ENCODE peak calls at places on chromosomes 16 and 17, in five cellular contexts. Q is upper lobe of right lung, A is body of pancreas, W is left lung, C is gastrocnemius medialis. H is an unnamed sample. For H3K27me3, the result is how much of the 10 kb centered on the place peaks cover.

GRCh38 chr16:56269276-56269675 is 78.0 kb downstream of the GNAO1 start:
- ATAC-seq in Q (no peak), A (no peak), W (no peak), C (no peak), H (no peak)

GRCh38 chr17:43372273-43372911 is 26.4 kb upstream of the ARL4D start:
- ATAC-seq in Q (no peak), A (no peak), W (no peak), C (no peak), H (no peak)

GRCh38 chr17:17140590-17140980 is 65.5 kb downstream of the PLD6 start:
- ATAC-seq in Q (no peak), A (no peak), W (peak), C (no peak), H (no peak)

GRCh38 chr17:47240375-47240764 is 13.3 kb upstream of the ITGB3 start:
- ATAC-seq in Q (no peak), A (no peak), W (no peak), C (no peak), H (no peak)

GRCh38 chr17:28846231-28846630 is 3.6 kb upstream of the FAM222B start:
- ATAC-seq in Q (no peak), A (no peak), W (no peak), C (no peak), H (no peak)

GRCh38 chr16:79535130-79535529 is 65.4 kb downstream of the MAF start:
- ATAC-seq in Q (peak), A (no peak), W (peak), C (no peak), H (no peak)

GRCh38 chr16:8919934-8920465 is 37.8 kb downstream of the LITAFD start:
- ATAC-seq in Q (no peak), A (no peak), W (no peak), C (no peak), H (no peak)

GRCh38 chr17:47276868-47277267 is 23.2 kb downstream of the ITGB3 start:
- ATAC-seq in Q (peak), A (peak), W (peak), C (peak), H (peak)

GRCh38 chr17:83193336-83194188 is 114.2 kb downstream of the METRNL start:
- ATAC-seq in Q (peak), A (no peak), W (peak), C (no peak), H (no peak)

GRCh38 chr16:3952342-3953131 is 72.0 kb upstream of the CREBBP start:
- ATAC-seq in Q (peak), A (peak), W (no peak), C (peak), H (peak)

GRCh38 chr16:84572096-84572495 is 45.8 kb downstream of the COTL1 start:
- ATAC-seq in Q (no peak), A (no peak), W (no peak), C (no peak), H (no peak)

GRCh38 chr17:39676198-39676819 is 8.1 kb downstream of the PNMT start:
- ATAC-seq in Q (peak), A (peak), W (peak), C (peak), H (peak)

GRCh38 chr17:16150251-16150859 is 65.0 kb downstream of the NCOR1 start:
- ATAC-seq in Q (no peak), A (no peak), W (no peak), C (no peak), H (no peak)

GRCh38 chr17:17511971-17512858 is 16.0 kb upstream of the RASD1 start:
- ATAC-seq in Q (no peak), A (no peak), W (peak), C (peak), H (peak)

GRCh38 chr16:86410076-86410475 is 100.3 kb upstream of the FOXF1 start:
- ATAC-seq in Q (no peak), A (no peak), W (no peak), C (no peak), H (no peak)

GRCh38 chr16:73066321-73066926 is 18.5 kb upstream of the ZFHX3 start:
- ATAC-seq in Q (no peak), A (no peak), W (no peak), C (no peak), H (no peak)

GRCh38 chr16:87474566-87474996 is 18.2 kb downstream of the ZCCHC14 start:
- ATAC-seq in Q (no peak), A (no peak), W (no peak), C (no peak), H (no peak)

GRCh38 chr17:17118399-17118798 is 76.1 kb downstream of the MPRIP start:
- ATAC-seq in Q (no peak), A (no peak), W (no peak), C (no peak), H (no peak)

GRCh38 chr17:81128774-81129173 is 36.5 kb upstream of the PVALEF start:
- ATAC-seq in Q (no peak), A (no peak), W (no peak), C (no peak), H (peak)

GRCh38 chr16:1534021-1535020 is 855 bp downstream of the TMEM204 start:
- ATAC-seq in Q (no peak), A (no peak), W (peak), C (no peak), H (no peak)

GRCh38 chr16:8537691-8538342 is 52.5 kb downstream of the TMEM114 start:
- ATAC-seq in Q (no peak), A (peak), W (no peak), C (no peak), H (no peak)

GRCh38 chr17:76446449-76447231 is 6.3 kb downstream of the UBE2O start:
- ATAC-seq in Q (peak), A (peak), W (peak), C (peak), H (peak)

GRCh38 chr17:75738218-75738802 is 17.1 kb downstream of the ITGB4 start:
- ATAC-seq in Q (peak), A (no peak), W (peak), C (no peak), H (peak)

GRCh38 chr17:44354582-44355309 is 8.9 kb downstream of the FAM171A2 start:
- ATAC-seq in Q (peak), A (peak), W (no peak), C (no peak), H (no peak)

GRCh38 chr17:67649891-67650290 is 67.8 kb upstream of the NOL11 start:
- ATAC-seq in Q (no peak), A (no peak), W (no peak), C (no peak), H (no peak)

GRCh38 chr17:79866791-79867190 is 27.6 kb upstream of the CBX4 start:
- ATAC-seq in Q (no peak), A (no peak), W (no peak), C (no peak), H (no peak)

GRCh38 chr17:62793919-62794665 is 14.0 kb downstream of the MARCHF10 start:
- ATAC-seq in Q (no peak), A (no peak), W (no peak), C (no peak), H (no peak)

GRCh38 chr16:31204871-31205666 is 2.5 kb upstream of the PYCARD start:
- ATAC-seq in Q (no peak), A (no peak), W (no peak), C (no peak), H (no peak)

GRCh38 chr17:1830288-1830687 is 483 bp downstream of the RPA1 start:
- ATAC-seq in Q (no peak), A (no peak), W (peak), C (no peak), H (no peak)

GRCh38 chr17:60525347-60525623 is 757 bp downstream of the APPBP2 start:
- ATAC-seq in Q (no peak), A (peak), W (peak), C (peak), H (peak)

GRCh38 chr17:8713878-8714277 is 30.8 kb downstream of the CCDC42 start:
- ATAC-seq in Q (no peak), A (no peak), W (no peak), C (no peak), H (no peak)

GRCh38 chr17:77254961-77255741 is 114.4 kb downstream of the SEC14L1 start:
- ATAC-seq in Q (peak), A (peak), W (peak), C (no peak), H (no peak)

GRCh38 chr17:556431-556995 is 158.1 kb downstream of the VPS53 start:
- ATAC-seq in Q (no peak), A (no peak), W (no peak), C (no peak), H (no peak)
- H3K27ac ChIP-seq in Q (no peak), A (no peak), W (no peak), C (no peak), H (no peak)

DNA sequence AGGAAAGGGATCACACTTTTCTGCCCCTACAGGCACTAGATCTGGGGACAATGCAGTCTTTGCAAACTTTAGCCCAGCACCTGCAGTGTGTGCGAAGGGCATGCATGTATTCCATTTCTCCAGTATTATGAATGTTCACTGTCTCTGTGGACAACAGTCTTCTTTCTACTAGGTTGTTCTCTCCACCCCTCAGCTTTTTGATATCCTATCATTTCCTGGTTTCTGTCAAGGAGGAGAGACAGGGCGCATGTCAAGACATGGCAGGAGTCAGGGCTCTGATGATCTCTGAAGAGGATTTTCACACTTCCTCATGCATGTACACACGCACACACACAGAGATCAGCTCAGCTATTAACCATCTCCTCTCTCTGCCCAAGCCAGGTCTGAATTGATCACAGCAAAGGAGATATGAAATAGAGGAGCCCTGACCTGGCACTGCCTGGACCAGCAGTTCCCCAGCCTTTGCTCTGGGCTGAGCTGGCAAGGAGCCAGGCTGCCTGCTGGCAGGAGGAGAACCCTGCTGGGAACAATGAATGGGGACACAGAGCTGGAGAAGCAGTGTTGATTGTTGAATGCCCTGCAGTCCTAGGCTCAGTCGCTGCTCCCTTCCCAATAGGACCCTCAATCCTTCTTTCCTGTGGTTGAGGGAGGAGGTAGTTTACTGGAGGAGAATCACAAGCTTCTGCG is 2.6 kb downstream of the GPR179 start:
- ATAC-seq in Q (no peak), A (peak), W (peak), C (no peak), H (no peak)
- H3K27me3 ChIP-seq in Q (under half), A (under half), W (under half), C (under half), H (under half)

DNA sequence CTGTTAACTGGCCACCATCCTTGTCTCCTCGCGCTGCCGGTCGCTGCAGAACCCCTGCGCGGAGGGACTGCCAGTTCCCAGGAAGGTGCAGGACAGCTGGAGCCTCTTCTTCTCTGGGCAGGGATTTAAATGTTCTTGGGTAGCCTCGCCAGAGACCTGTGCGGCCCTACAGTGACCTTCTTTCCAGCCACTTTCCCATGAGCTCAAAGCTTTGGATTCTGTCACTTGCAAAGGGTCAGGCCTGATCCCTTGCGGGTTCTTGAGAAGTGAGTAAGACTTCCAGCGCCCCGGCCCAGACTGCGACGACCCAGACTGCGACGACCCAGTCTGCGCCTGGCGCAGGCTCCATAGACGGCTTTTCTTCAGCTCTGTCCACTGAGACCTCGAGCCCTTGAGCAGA is 1.4 kb upstream of the SLFN5 start:
- ATAC-seq in Q (no peak), A (no peak), W (no peak), C (peak), H (no peak)
- H3K27ac ChIP-seq in Q (peak), A (no peak), W (peak), C (peak), H (peak)

GRCh38 chr17:49872776-49873377 is 25.0 kb upstream of the TAC4 start:
- ATAC-seq in Q (peak), A (no peak), W (no peak), C (no peak), H (no peak)
- H3K27me3 ChIP-seq in Q (under half), A (under half), W (under half), C (under half), H (half or more)

GRCh38 chr17:10048951-10049350 is 143.9 kb upstream of the RCVRN start:
- ATAC-seq in Q (no peak), A (no peak), W (no peak), C (no peak), H (peak)
- H3K27ac ChIP-seq in Q (no peak), A (no peak), W (no peak), C (no peak), H (peak)

H was measured in gastroesophageal sphincter.